ENCODE peak calls at places on chromosomes 12 and 14, in ten cellular contexts. N is aorta; H is stomach; U is pancreas; T is SK-N-SH; Z is Panc1; J is CD8-positive, alpha-beta memory T cell; A is coronary artery; O is GM23338; Q is lung. M is an unnamed sample.

GRCh38 chr12:110744697-110745264 is 2.1 kb upstream of the PPP1CC start:
- DNase-seq in N (peak), H (peak), U (no peak), T (peak), Z (no peak), J (no peak), A (no peak), O (no peak), Q (no peak), M (no peak)

GRCh38 chr12:58487280-58488141 is 432.8 kb downstream of the LRIG3 start:
- DNase-seq in N (no peak), H (no peak), U (no peak), T (no peak), Z (no peak), J (no peak), A (no peak), O (no peak), Q (no peak), M (no peak)

GRCh38 chr14:25178255-25178654 is 128.3 kb upstream of the STXBP6 start:
- DNase-seq in N (no peak), H (no peak), U (no peak), T (no peak), Z (no peak), J (no peak), A (no peak), O (no peak), Q (no peak), M (no peak)

GRCh38 chr14:105876158-105876557 is 349.8 kb downstream of the TMEM121 start:
- DNase-seq in N (peak), H (peak), U (no peak), T (no peak), Z (no peak), J (no peak), A (peak), O (no peak), Q (no peak), M (no peak)

GRCh38 chr12:121610239-121611149 is 15.8 kb upstream of the ORAI1 start:
- DNase-seq in N (no peak), H (no peak), U (no peak), T (no peak), Z (no peak), J (no peak), A (no peak), O (no peak), Q (no peak), M (peak)

GRCh38 chr12:120496353-120497340 is 734 bp downstream of the DYNLL1 start:
- DNase-seq in N (peak), H (peak), U (peak), T (peak), Z (no peak), J (peak), A (peak), O (peak), Q (peak), M (peak)

GRCh38 chr14:76346391-76347160 is 29.4 kb upstream of the ESRRB start:
- DNase-seq in N (peak), H (no peak), U (no peak), T (no peak), Z (no peak), J (no peak), A (no peak), O (no peak), Q (no peak), M (no peak)

GRCh38 chr14:84445486-84445885 is 1084.5 kb upstream of the FLRT2 start:
- DNase-seq in N (no peak), H (no peak), U (no peak), T (no peak), Z (no peak), J (no peak), A (no peak), O (no peak), Q (no peak), M (no peak)

GRCh38 chr12:104749555-104749954 is 208.5 kb downstream of the SLC41A2 start:
- DNase-seq in N (no peak), H (no peak), U (no peak), T (no peak), Z (no peak), J (no peak), A (no peak), O (no peak), Q (no peak), M (no peak)

GRCh38 chr12:124626841-124627502 is 59.6 kb upstream of the NCOR2 start:
- DNase-seq in N (peak), H (peak), U (no peak), T (no peak), Z (no peak), J (no peak), A (no peak), O (no peak), Q (no peak), M (no peak)

GRCh38 chr14:94173885-94174621 is at the start of gene PPP4R4:
- DNase-seq in N (peak), H (peak), U (peak), T (peak), Z (no peak), J (peak), A (peak), O (peak), Q (peak), M (peak)

GRCh38 chr14:104752338-104752734 is 611 bp upstream of the SIVA1 start:
- DNase-seq in N (no peak), H (no peak), U (no peak), T (no peak), Z (no peak), J (peak), A (no peak), O (no peak), Q (no peak), M (peak)

GRCh38 chr14:104749958-104750529 is 2.9 kb upstream of the SIVA1 start:
- DNase-seq in N (no peak), H (no peak), U (no peak), T (no peak), Z (no peak), J (no peak), A (no peak), O (no peak), Q (no peak), M (no peak)

GRCh38 chr14:104752735-104753527 is at the start of gene SIVA1:
- DNase-seq in N (peak), H (peak), U (peak), T (peak), Z (peak), J (peak), A (peak), O (peak), Q (peak), M (peak)

GRCh38 chr14:104750658-104751057 is 2.3 kb upstream of the SIVA1 start:
- DNase-seq in N (no peak), H (no peak), U (no peak), T (no peak), Z (no peak), J (no peak), A (no peak), O (no peak), Q (no peak), M (no peak)

GRCh38 chr14:104751539-104752337 is 1.2 kb upstream of the SIVA1 start:
- DNase-seq in N (no peak), H (no peak), U (peak), T (peak), Z (no peak), J (no peak), A (no peak), O (no peak), Q (no peak), M (no peak)
- H3K4me3 ChIP-seq in N (no peak), H (peak), U (peak), T (peak), Z (peak), J (peak), A (peak), O (peak), Q (peak), M (peak)

GRCh38 chr14:74566174-74567125 is 45.6 kb downstream of the LTBP2 start:
- DNase-seq in N (peak), H (no peak), U (no peak), T (no peak), Z (no peak), J (no peak), A (no peak), O (no peak), Q (no peak), M (no peak)

GRCh38 chr14:74567219-74567618 is 44.8 kb downstream of the LTBP2 start:
- DNase-seq in N (peak), H (no peak), U (no peak), T (no peak), Z (no peak), J (no peak), A (no peak), O (no peak), Q (no peak), M (no peak)

GRCh38 chr14:74568896-74569295 is 43.1 kb downstream of the LTBP2 start:
- DNase-seq in N (peak), H (no peak), U (no peak), T (no peak), Z (no peak), J (no peak), A (no peak), O (no peak), Q (no peak), M (no peak)

GRCh38 chr14:74568380-74568649 is 43.7 kb downstream of the LTBP2 start:
- DNase-seq in N (no peak), H (no peak), U (no peak), T (no peak), Z (no peak), J (no peak), A (no peak), O (no peak), Q (no peak), M (no peak)

DNA sequence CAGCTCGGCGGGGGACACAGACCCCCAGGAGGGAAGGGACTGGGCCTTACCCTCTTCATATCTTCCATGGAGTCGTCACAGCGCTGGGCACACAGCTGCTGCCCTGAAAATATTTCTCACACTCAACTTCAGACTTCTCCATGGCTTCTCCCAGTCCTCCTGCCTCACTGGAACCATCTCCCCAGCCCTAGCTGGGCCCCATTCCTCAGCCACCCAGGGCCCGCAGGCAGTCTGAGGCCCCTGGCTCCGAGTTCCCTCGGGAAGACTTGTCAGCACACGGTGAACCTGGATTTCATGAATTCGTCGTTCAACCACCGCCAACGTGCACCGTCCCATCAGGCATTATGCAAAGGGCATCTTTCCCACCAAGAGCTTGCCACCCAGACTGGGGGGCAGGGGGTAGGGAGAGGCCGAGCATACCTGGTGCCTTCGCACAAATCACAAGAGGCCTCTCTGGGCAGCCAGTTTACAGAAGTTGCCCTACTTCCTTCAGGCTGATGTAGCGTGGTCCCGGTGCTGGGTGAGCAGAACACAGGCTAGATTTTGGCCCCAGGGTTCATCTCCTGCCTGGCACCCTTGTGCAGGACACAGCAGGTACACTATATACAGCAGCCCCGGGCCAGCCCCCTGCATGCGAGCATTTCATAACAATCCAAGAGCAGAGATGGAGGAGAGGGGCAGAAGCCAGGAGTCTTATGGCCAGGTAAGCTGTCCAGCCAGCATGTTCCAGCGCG is 44.2 kb downstream of the LTBP2 start:
- DNase-seq in N (peak), H (no peak), U (no peak), T (no peak), Z (no peak), J (no peak), A (no peak), O (no peak), Q (no peak), M (no peak)
- H3K27ac ChIP-seq in N (peak), H (peak), U (no peak), T (peak), Z (no peak), J (no peak), A (peak), O (no peak), Q (no peak), M (no peak)

DNA sequence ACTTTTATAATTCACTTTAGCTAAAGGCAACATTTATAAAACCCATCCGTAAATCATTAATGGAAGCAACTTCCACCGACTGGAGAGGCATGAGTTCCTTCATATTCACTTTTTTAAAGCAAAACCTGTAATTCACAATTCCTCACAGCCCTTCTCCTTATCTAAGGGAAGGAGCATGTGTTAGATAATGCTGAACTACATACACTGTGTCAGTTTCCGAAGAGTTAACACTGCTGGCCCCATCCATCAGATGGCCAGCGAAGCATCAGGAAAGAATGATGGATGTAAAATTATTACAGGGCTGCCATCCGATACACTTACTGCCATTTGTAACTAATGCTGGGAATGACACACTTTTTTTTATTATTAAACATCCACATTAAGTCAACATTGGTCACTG is 392.8 kb downstream of the SOX5 start:
- DNase-seq in N (no peak), H (no peak), U (no peak), T (no peak), Z (no peak), J (no peak), A (no peak), O (no peak), Q (no peak), M (no peak)
- H3K4me3 ChIP-seq in N (no peak), H (no peak), U (no peak), T (no peak), Z (no peak), J (no peak), A (no peak), O (no peak), Q (no peak), M (no peak)

GRCh38 chr12:2395352-2395977 is 342.7 kb downstream of the CACNA1C start:
- DNase-seq in N (peak), H (peak), U (peak), T (peak), Z (peak), J (peak), A (no peak), O (peak), Q (peak), M (no peak)

GRCh38 chr12:2393996-2394395 is 341.2 kb downstream of the CACNA1C start:
- DNase-seq in N (no peak), H (no peak), U (no peak), T (no peak), Z (no peak), J (no peak), A (no peak), O (no peak), Q (no peak), M (no peak)

GRCh38 chr12:2393016-2393415 is 340.2 kb downstream of the CACNA1C start:
- DNase-seq in N (no peak), H (no peak), U (no peak), T (no peak), Z (no peak), J (no peak), A (no peak), O (no peak), Q (no peak), M (no peak)

GRCh38 chr12:2397356-2398045 is 344.7 kb downstream of the CACNA1C start:
- DNase-seq in N (no peak), H (no peak), U (no peak), T (no peak), Z (no peak), J (no peak), A (no peak), O (no peak), Q (no peak), M (peak)

GRCh38 chr12:2396448-2396871 is 343.7 kb downstream of the CACNA1C start:
- DNase-seq in N (peak), H (no peak), U (peak), T (no peak), Z (no peak), J (no peak), A (peak), O (no peak), Q (peak), M (no peak)
- H3K27ac ChIP-seq in N (peak), H (peak), U (no peak), T (no peak), Z (no peak), J (no peak), A (peak), O (no peak), Q (peak), M (no peak)

M was measured in dorsolateral prefrontal cortex.